ENCODE peak calls at places on chromosomes 3 and 15, in six cellular contexts. One of them, this sample, is unnamed.

GRCh38 chr3:48614044-48614443 is 4.6 kb upstream of the UQCRC1 start:
- DNase-seq in fibroblast of lung: peak; percentile 90
- DNase-seq in GM23338: no peak
- DNase-seq in PC-9: no peak
- DNase-seq in HepG2: peak; percentile 57
- DNase-seq in hepatocyte: no peak
- DNase-seq in this sample: no peak

GRCh38 chr3:105904683-105905320 is 36.0 kb upstream of the CBLB start:
- DNase-seq in fibroblast of lung: peak; percentile 59
- DNase-seq in GM23338: no peak
- DNase-seq in PC-9: peak; percentile 10
- DNase-seq in HepG2: no peak
- DNase-seq in hepatocyte: no peak
- DNase-seq in this sample: no peak

GRCh38 chr3:196638922-196639516 is 475 bp upstream of the NRROS start:
- DNase-seq in fibroblast of lung: no peak
- DNase-seq in GM23338: no peak
- DNase-seq in PC-9: no peak
- DNase-seq in HepG2: no peak
- DNase-seq in hepatocyte: no peak
- DNase-seq in this sample: no peak

GRCh38 chr15:95284933-95285401 is 1045.5 kb upstream of the NR2F2 start:
- DNase-seq in fibroblast of lung: peak; percentile 89
- DNase-seq in GM23338: peak; percentile 29
- DNase-seq in PC-9: no peak
- DNase-seq in HepG2: no peak
- DNase-seq in hepatocyte: no peak
- DNase-seq in this sample: no peak

GRCh38 chr3:65548848-65549625 is 489.7 kb downstream of the MAGI1 start:
- DNase-seq in fibroblast of lung: peak; percentile 10
- DNase-seq in GM23338: peak; percentile 79
- DNase-seq in PC-9: no peak
- DNase-seq in HepG2: peak; percentile 9
- DNase-seq in hepatocyte: peak; percentile 45
- DNase-seq in this sample: no peak

GRCh38 chr3:115937054-115937453 is 313.7 kb downstream of the GAP43 start:
- DNase-seq in fibroblast of lung: no peak
- DNase-seq in GM23338: no peak
- DNase-seq in PC-9: no peak
- DNase-seq in HepG2: no peak
- DNase-seq in hepatocyte: no peak
- DNase-seq in this sample: no peak

GRCh38 chr3:51395493-51396213 is 4.6 kb downstream of the RBM15B start:
- DNase-seq in fibroblast of lung: no peak
- DNase-seq in GM23338: no peak
- DNase-seq in PC-9: no peak
- DNase-seq in HepG2: no peak
- DNase-seq in hepatocyte: no peak
- DNase-seq in this sample: no peak

GRCh38 chr15:74783808-74784175 is 1.9 kb downstream of the CSK start:
- DNase-seq in fibroblast of lung: no peak
- DNase-seq in GM23338: no peak
- DNase-seq in PC-9: no peak
- DNase-seq in HepG2: no peak
- DNase-seq in hepatocyte: no peak
- DNase-seq in this sample: no peak

GRCh38 chr3:180036678-180037455 is at the start of gene PEX5L:
- DNase-seq in fibroblast of lung: peak; percentile 24
- DNase-seq in GM23338: peak; percentile 91
- DNase-seq in PC-9: no peak
- DNase-seq in HepG2: peak; percentile 2
- DNase-seq in hepatocyte: peak; percentile 80
- DNase-seq in this sample: no peak

GRCh38 chr15:40894689-40895308 is 549 bp downstream of the VPS18 start:
- DNase-seq in fibroblast of lung: peak; percentile 68
- DNase-seq in GM23338: peak; percentile 97
- DNase-seq in PC-9: peak; percentile 47
- DNase-seq in HepG2: peak; percentile 86
- DNase-seq in hepatocyte: peak; percentile 86
- DNase-seq in this sample: peak; percentile 81

GRCh38 chr15:71596672-71597071 is 213.7 kb upstream of the NR2E3 start:
- DNase-seq in fibroblast of lung: peak; percentile 75
- DNase-seq in GM23338: peak; percentile 26
- DNase-seq in PC-9: peak; percentile 19
- DNase-seq in HepG2: no peak
- DNase-seq in hepatocyte: no peak
- DNase-seq in this sample: no peak

GRCh38 chr3:22981176-22981575 is 222.0 kb upstream of the UBE2E2 start:
- DNase-seq in fibroblast of lung: peak; percentile 34
- DNase-seq in GM23338: no peak
- DNase-seq in PC-9: no peak
- DNase-seq in HepG2: no peak
- DNase-seq in hepatocyte: no peak
- DNase-seq in this sample: no peak

GRCh38 chr3:17546500-17546899 is 195.9 kb downstream of the TBC1D5 start:
- DNase-seq in fibroblast of lung: no peak
- DNase-seq in GM23338: no peak
- DNase-seq in PC-9: no peak
- DNase-seq in HepG2: no peak
- DNase-seq in hepatocyte: no peak
- DNase-seq in this sample: no peak

GRCh38 chr3:115074502-115074901 is 72.6 kb downstream of the ZBTB20 start:
- DNase-seq in fibroblast of lung: peak; percentile 10
- DNase-seq in GM23338: no peak
- DNase-seq in PC-9: no peak
- DNase-seq in HepG2: no peak
- DNase-seq in hepatocyte: peak; percentile 17
- DNase-seq in this sample: no peak

GRCh38 chr3:9898467-9899229 is 4.0 kb upstream of the IL17RE start:
- DNase-seq in fibroblast of lung: no peak
- DNase-seq in GM23338: no peak
- DNase-seq in PC-9: no peak
- DNase-seq in HepG2: peak; percentile 56
- DNase-seq in hepatocyte: no peak
- DNase-seq in this sample: no peak

GRCh38 chr15:69853572-69853971 is 244.1 kb downstream of the TLE3 start:
- DNase-seq in fibroblast of lung: peak; percentile 74
- DNase-seq in GM23338: no peak
- DNase-seq in PC-9: peak; percentile 85
- DNase-seq in HepG2: no peak
- DNase-seq in hepatocyte: peak; percentile 81
- DNase-seq in this sample: no peak

GRCh38 chr3:105752791-105753415 is 115.9 kb downstream of the CBLB start:
- DNase-seq in fibroblast of lung: no peak
- DNase-seq in GM23338: no peak
- DNase-seq in PC-9: no peak
- DNase-seq in HepG2: no peak
- DNase-seq in hepatocyte: peak; percentile 22
- DNase-seq in this sample: peak; percentile 26

GRCh38 chr15:30904812-30905211 is 1.1 kb downstream of the FAN1 start:
- DNase-seq in fibroblast of lung: no peak
- DNase-seq in GM23338: no peak
- DNase-seq in PC-9: no peak
- DNase-seq in HepG2: no peak
- DNase-seq in hepatocyte: no peak
- DNase-seq in this sample: peak; percentile 5

GRCh38 chr3:14605070-14605469 is 46.5 kb upstream of the CCDC174 start:
- DNase-seq in fibroblast of lung: no peak
- DNase-seq in GM23338: no peak
- DNase-seq in PC-9: no peak
- DNase-seq in HepG2: no peak
- DNase-seq in hepatocyte: peak; percentile 46
- DNase-seq in this sample: no peak

GRCh38 chr15:63241316-63241715 is 36.1 kb upstream of the APH1B start:
- DNase-seq in fibroblast of lung: no peak
- DNase-seq in GM23338: no peak
- DNase-seq in PC-9: no peak
- DNase-seq in HepG2: no peak
- DNase-seq in hepatocyte: no peak
- DNase-seq in this sample: no peak
- H4K20me1 ChIP-seq in fibroblast of lung: no peaks in the 10 kb centered on the region
- H4K20me1 ChIP-seq in GM23338: peaks cover 5% of the 10 kb centered on the region
- H4K20me1 ChIP-seq in PC-9: no peaks in the 10 kb centered on the region
- H4K20me1 ChIP-seq in HepG2: no peaks in the 10 kb centered on the region
- H4K20me1 ChIP-seq in hepatocyte: no peaks in the 10 kb centered on the region
- H4K20me1 ChIP-seq in this sample: no peaks in the 10 kb centered on the region

GRCh38 chr3:148518520-148518919 is 179.2 kb upstream of the AGTR1 start:
- DNase-seq in fibroblast of lung: no peak
- DNase-seq in GM23338: no peak
- DNase-seq in PC-9: no peak
- DNase-seq in HepG2: no peak
- DNase-seq in hepatocyte: no peak
- DNase-seq in this sample: no peak

GRCh38 chr3:148513066-148513671 is 184.5 kb upstream of the AGTR1 start:
- DNase-seq in fibroblast of lung: peak; percentile 24
- DNase-seq in GM23338: no peak
- DNase-seq in PC-9: no peak
- DNase-seq in HepG2: no peak
- DNase-seq in hepatocyte: no peak
- DNase-seq in this sample: no peak

DNA sequence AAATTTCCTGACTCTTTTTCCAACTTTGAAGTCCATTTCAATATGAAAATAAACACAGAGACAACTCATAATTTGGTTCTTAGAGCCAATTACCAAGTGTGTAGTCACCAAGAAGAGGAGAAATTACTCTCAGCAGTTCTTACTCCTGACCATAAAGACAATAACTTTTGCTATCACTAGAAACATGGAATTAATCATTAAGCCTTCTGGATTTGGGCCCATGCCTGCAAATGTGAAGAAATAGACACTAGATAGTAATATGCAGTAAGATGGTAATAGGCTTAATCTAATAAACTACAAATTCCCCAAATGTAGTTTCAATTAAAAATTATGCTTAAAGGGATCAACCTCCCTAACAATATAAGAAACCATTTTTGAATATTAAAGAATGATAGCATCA is 185.1 kb upstream of the AGTR1 start:
- DNase-seq in fibroblast of lung: no peak
- DNase-seq in GM23338: no peak
- DNase-seq in PC-9: no peak
- DNase-seq in HepG2: no peak
- DNase-seq in hepatocyte: no peak
- DNase-seq in this sample: no peak
- H4K20me1 ChIP-seq in fibroblast of lung: no peaks in the 10 kb centered on the region
- H4K20me1 ChIP-seq in GM23338: no peaks in the 10 kb centered on the region
- H4K20me1 ChIP-seq in PC-9: no peaks in the 10 kb centered on the region
- H4K20me1 ChIP-seq in HepG2: no peaks in the 10 kb centered on the region
- H4K20me1 ChIP-seq in hepatocyte: no peaks in the 10 kb centered on the region
- H4K20me1 ChIP-seq in this sample: no peaks in the 10 kb centered on the region

DNA sequence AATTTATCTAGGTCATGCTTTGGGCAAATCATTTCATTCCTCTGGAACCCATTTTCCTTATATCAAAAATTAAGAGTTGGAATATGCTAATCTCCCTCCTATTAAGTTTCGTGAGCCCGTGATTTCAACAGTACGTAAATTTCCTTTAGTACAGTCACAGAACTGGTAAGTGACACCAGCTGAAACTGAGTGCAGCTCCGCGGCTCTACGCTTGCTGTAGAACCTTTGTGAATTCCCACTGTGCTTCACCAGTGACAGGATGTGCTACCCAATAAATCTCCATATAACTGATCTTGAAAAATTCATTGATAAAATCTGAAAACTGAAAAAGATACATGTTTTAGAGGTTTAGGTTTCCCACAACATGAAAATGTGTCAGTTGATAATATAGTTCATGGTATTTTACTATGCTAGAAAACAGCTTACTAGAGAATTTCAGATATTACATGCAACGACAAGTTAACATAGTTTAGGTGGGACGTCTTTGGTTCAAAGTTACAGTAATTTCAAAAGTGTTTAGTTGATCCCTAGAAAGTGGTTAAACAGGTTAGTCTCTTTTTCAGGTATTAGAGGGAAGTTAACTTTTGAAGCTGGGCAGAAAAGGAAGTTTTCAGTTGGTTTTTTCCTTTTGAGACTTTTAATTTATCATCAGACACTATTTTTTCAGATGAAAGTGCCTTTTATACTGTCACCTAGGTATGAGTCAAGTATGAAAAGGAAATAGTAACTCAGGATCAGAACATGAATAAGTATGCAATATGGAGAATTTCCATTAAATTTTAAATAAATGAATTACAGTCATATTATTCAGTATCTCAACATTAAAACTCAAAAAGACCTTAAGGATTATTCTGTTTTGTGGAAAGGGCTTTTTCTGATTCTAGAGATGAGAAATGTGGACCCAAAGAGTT is 57.0 kb downstream of the PPARG start:
- DNase-seq in fibroblast of lung: no peak
- DNase-seq in GM23338: no peak
- DNase-seq in PC-9: no peak
- DNase-seq in HepG2: no peak
- DNase-seq in hepatocyte: no peak
- DNase-seq in this sample: no peak
- H4K20me1 ChIP-seq in fibroblast of lung: no peaks in the 10 kb centered on the region
- H4K20me1 ChIP-seq in GM23338: no peaks in the 10 kb centered on the region
- H4K20me1 ChIP-seq in PC-9: no peaks in the 10 kb centered on the region
- H4K20me1 ChIP-seq in HepG2: no peaks in the 10 kb centered on the region
- H4K20me1 ChIP-seq in hepatocyte: no peaks in the 10 kb centered on the region
- H4K20me1 ChIP-seq in this sample: no peaks in the 10 kb centered on the region

GRCh38 chr15:52566889-52567288 is 1.9 kb downstream of the ARPP19 start:
- DNase-seq in fibroblast of lung: no peak
- DNase-seq in GM23338: no peak
- DNase-seq in PC-9: no peak
- DNase-seq in HepG2: no peak
- DNase-seq in hepatocyte: no peak
- DNase-seq in this sample: peak; percentile 18

GRCh38 chr15:52559022-52559421 is 9.8 kb downstream of the ARPP19 start:
- DNase-seq in fibroblast of lung: no peak
- DNase-seq in GM23338: no peak
- DNase-seq in PC-9: no peak
- DNase-seq in HepG2: no peak
- DNase-seq in hepatocyte: no peak
- DNase-seq in this sample: peak; percentile 55

GRCh38 chr15:52559583-52559982 is 9.2 kb downstream of the ARPP19 start:
- DNase-seq in fibroblast of lung: peak; percentile 60
- DNase-seq in GM23338: no peak
- DNase-seq in PC-9: no peak
- DNase-seq in HepG2: no peak
- DNase-seq in hepatocyte: no peak
- DNase-seq in this sample: no peak

GRCh38 chr15:52567886-52568568 is 803 bp downstream of the ARPP19 start:
- DNase-seq in fibroblast of lung: no peak
- DNase-seq in GM23338: peak; percentile 39
- DNase-seq in PC-9: peak; percentile 24
- DNase-seq in HepG2: peak; percentile 36
- DNase-seq in hepatocyte: peak; percentile 69
- DNase-seq in this sample: peak; percentile 47

DNA sequence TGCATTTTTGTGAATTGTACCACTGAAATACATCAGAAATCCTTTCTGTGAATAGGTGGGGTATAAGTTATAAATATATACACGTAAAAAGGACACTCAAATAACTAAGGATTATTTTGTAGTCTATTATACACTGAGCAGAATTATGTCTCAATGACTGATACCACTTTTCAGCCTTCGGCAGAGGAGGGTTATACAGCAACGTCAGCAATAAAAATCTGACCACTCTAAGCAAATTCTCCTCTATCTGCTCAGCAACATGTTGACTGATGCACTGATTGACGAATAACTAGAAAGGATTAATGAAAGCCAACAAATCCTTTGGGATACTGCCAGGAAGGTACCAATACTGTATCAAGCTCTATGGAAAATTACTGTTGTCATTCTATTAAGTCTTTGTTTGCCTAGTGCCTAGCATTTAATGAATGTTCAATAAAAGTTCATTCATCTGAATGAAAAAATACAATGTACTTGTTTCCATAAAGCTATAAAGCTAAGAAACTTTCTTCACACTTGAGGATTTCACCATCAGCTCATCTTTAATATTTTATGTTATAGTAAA is 5.2 kb downstream of the ARPP19 start:
- DNase-seq in fibroblast of lung: no peak
- DNase-seq in GM23338: no peak
- DNase-seq in PC-9: no peak
- DNase-seq in HepG2: no peak
- DNase-seq in hepatocyte: no peak
- DNase-seq in this sample: no peak
- H4K20me1 ChIP-seq in fibroblast of lung: peaks cover 3% of the 10 kb centered on the region
- H4K20me1 ChIP-seq in GM23338: peaks cover 72% of the 10 kb centered on the region
- H4K20me1 ChIP-seq in PC-9: peaks cover 85% of the 10 kb centered on the region
- H4K20me1 ChIP-seq in HepG2: peaks cover 85% of the 10 kb centered on the region
- H4K20me1 ChIP-seq in hepatocyte: peaks cover 88% of the 10 kb centered on the region
- H4K20me1 ChIP-seq in this sample: peaks cover 13% of the 10 kb centered on the region

This sample was measured in OCI-LY7.